ENCODE peak calls at places on chromosome 21, in six cellular contexts. X is GM10248, U is GM23248, Z is nephron progenitor cell, N is EH, J is NCI-H2107. M is an unnamed sample.

GRCh38 chr21:41603476-41603875 is 95.5 kb upstream of the TMPRSS2 start:
- DNase-seq in N (no peak), Z (no peak), J (no peak), X (no peak), U (no peak), M (no peak)

GRCh38 chr21:40166291-40166843 is 299.1 kb downstream of the PCP4 start:
- DNase-seq in U (no peak), J (no peak), Z (no peak), X (no peak), N (peak; percentile 28), M (no peak)

GRCh38 chr21:41029573-41029972 is 138.4 kb upstream of the BACE2 start:
- DNase-seq in U (no peak), X (no peak), N (no peak), J (no peak), Z (no peak), M (no peak)

GRCh38 chr21:15077529-15077928 is 12.7 kb upstream of the NRIP1 start:
- DNase-seq in N (no peak), J (no peak), X (no peak), U (no peak), Z (no peak), M (no peak)

GRCh38 chr21:43613755-43614638 is 45.3 kb downstream of the HSF2BP start:
- DNase-seq in Z (no peak), N (peak; percentile 57), X (peak; percentile 61), J (no peak), U (no peak), M (no peak)

GRCh38 chr21:21612446-21612845 is 614.2 kb downstream of the NCAM2 start:
- DNase-seq in Z (no peak), X (no peak), U (peak; percentile 86), J (no peak), N (peak; percentile 70), M (no peak)

GRCh38 chr21:31555741-31556191 is 103.7 kb upstream of the SOD1 start:
- DNase-seq in J (no peak), U (no peak), X (no peak), Z (no peak), N (no peak), M (peak; percentile 57)

GRCh38 chr21:38800924-38801744 is 4.6 kb upstream of the ETS2 start:
- DNase-seq in J (no peak), U (no peak), Z (no peak), N (no peak), X (no peak), M (no peak)

GRCh38 chr21:38929652-38930051 is 123.9 kb downstream of the ETS2 start:
- DNase-seq in J (no peak), U (no peak), X (no peak), Z (no peak), N (no peak), M (no peak)

GRCh38 chr21:42595281-42596187 is 57.9 kb upstream of the PDE9A start:
- DNase-seq in J (no peak), U (no peak), Z (no peak), X (no peak), N (no peak), M (peak; percentile 69)

GRCh38 chr21:42056468-42056867 is 14.6 kb upstream of the UMODL1 start:
- DNase-seq in U (peak; percentile 24), Z (no peak), N (no peak), X (no peak), J (no peak), M (peak; percentile 80)

GRCh38 chr21:14949603-14950002 is 115.2 kb downstream of the NRIP1 start:
- DNase-seq in J (no peak), U (no peak), N (no peak), Z (no peak), X (no peak), M (no peak)

GRCh38 chr21:31115249-31115648 is 77.0 kb upstream of the KRTAP19-8 start:
- DNase-seq in N (no peak), J (no peak), U (no peak), X (no peak), Z (no peak), M (no peak)

GRCh38 chr21:42105916-42106315 is 34.8 kb downstream of the UMODL1 start:
- DNase-seq in Z (no peak), U (no peak), N (no peak), J (no peak), X (no peak), M (no peak)

GRCh38 chr21:39041815-39042214 is 141.4 kb downstream of the PSMG1 start:
- DNase-seq in X (no peak), Z (no peak), J (no peak), N (no peak), U (no peak), M (no peak)

GRCh38 chr21:44712203-44713028 is 1.0 kb upstream of the TSPEAR start:
- DNase-seq in N (no peak), J (no peak), Z (no peak), X (no peak), U (no peak), M (peak; percentile 51)

GRCh38 chr21:45299864-45300785 is 12.4 kb upstream of the POFUT2 start:
- DNase-seq in U (no peak), X (no peak), Z (no peak), N (peak; percentile 96), J (no peak), M (peak; percentile 94)

GRCh38 chr21:37914211-37914900 is 1.9 kb downstream of the KCNJ6 start:
- DNase-seq in Z (peak; percentile 93), J (no peak), X (peak; percentile 32), U (peak; percentile 43), N (peak; percentile 35), M (peak; percentile 77)

GRCh38 chr21:33687634-33688033 is 45.3 kb downstream of the ITSN1 start:
- DNase-seq in Z (no peak), U (no peak), J (no peak), N (no peak), X (no peak), M (no peak)

GRCh38 chr21:44511938-44512275 is 28.1 kb downstream of the KRTAP10-1 start:
- DNase-seq in N (no peak), X (no peak), U (no peak), Z (no peak), J (no peak), M (no peak)

GRCh38 chr21:44528634-44528995 is 11.4 kb downstream of the KRTAP10-1 start:
- DNase-seq in J (no peak), U (no peak), N (no peak), Z (no peak), X (no peak), M (peak; percentile 36)

GRCh38 chr21:36446296-36446695 is 33.6 kb downstream of the CLDN14 start:
- DNase-seq in Z (no peak), J (no peak), U (no peak), X (no peak), N (no peak), M (no peak)

GRCh38 chr21:45086342-45086958 is 12.1 kb downstream of the ADARB1 start:
- DNase-seq in N (no peak), X (no peak), U (no peak), Z (no peak), J (no peak), M (no peak)

GRCh38 chr21:46110499-46111192 is 12.7 kb downstream of the COL6A2 start:
- DNase-seq in U (peak; percentile 62), X (no peak), N (no peak), J (no peak), Z (no peak), M (peak; percentile 85)

GRCh38 chr21:29221259-29221744 is 77.4 kb upstream of the BACH1 start:
- DNase-seq in J (no peak), N (peak; percentile 90), X (no peak), U (no peak), Z (no peak), M (peak; percentile 78)

GRCh38 chr21:35212393-35213127 is 163.5 kb upstream of the RUNX1 start:
- DNase-seq in U (peak; percentile 61), J (no peak), Z (no peak), N (peak; percentile 86), X (no peak), M (no peak)

GRCh38 chr21:34530264-34530663 is 18.3 kb upstream of the KCNE1 start:
- DNase-seq in Z (no peak), U (peak; percentile 74), X (no peak), J (no peak), N (peak; percentile 96), M (peak; percentile 55)

GRCh38 chr21:35048706-35049617 is at the start of gene RUNX1:
- DNase-seq in X (peak; percentile 70), N (peak; percentile 92), Z (no peak), J (peak; percentile 47), U (peak; percentile 70), M (peak; percentile 79)

GRCh38 chr21:32367158-32367557 is 25.7 kb downstream of the URB1 start:
- DNase-seq in N (no peak), J (no peak), U (peak; percentile 25), Z (no peak), X (no peak), M (no peak)

GRCh38 chr21:31557956-31558838 is 101.3 kb upstream of the SOD1 start:
- DNase-seq in U (peak; percentile 9), Z (peak; percentile 69), X (no peak), N (no peak), J (peak; percentile 55), M (peak; percentile 89)

GRCh38 chr21:41141031-41141457 is 26.9 kb upstream of the BACE2 start:
- DNase-seq in Z (no peak), U (peak; percentile 51), X (no peak), J (no peak), N (peak; percentile 83), M (no peak)

GRCh38 chr21:37047079-37047478 is 25.8 kb downstream of the PIGP start:
- DNase-seq in J (peak; percentile 75), Z (no peak), N (no peak), X (no peak), U (no peak), M (no peak)

GRCh38 chr21:44370027-44370735 is 16.8 kb downstream of the TRPM2 start:
- DNase-seq in J (peak; percentile 29), N (peak; percentile 34), X (no peak), U (peak; percentile 61), Z (peak; percentile 83), M (peak; percentile 94)

GRCh38 chr21:37767984-37768383 is 148.3 kb downstream of the KCNJ6 start:
- DNase-seq in X (no peak), Z (no peak), N (peak; percentile 57), J (no peak), U (peak; percentile 62), M (peak; percentile 65)

GRCh38 chr21:41045534-41046268 is 122.3 kb upstream of the BACE2 start:
- DNase-seq in X (no peak), J (peak; percentile 81), N (no peak), Z (peak; percentile 62), U (no peak), M (no peak)

GRCh38 chr21:33196956-33197374 is 32.8 kb upstream of the IFNAR2 start:
- DNase-seq in X (peak; percentile 49), U (peak; percentile 74), N (peak; percentile 61), J (peak; percentile 75), Z (peak; percentile 68), M (no peak)

M was measured in osteoblast.